ENCODE peak calls at places on chromosomes 2 and 18, in eight cellular contexts. Y is mucosa of descending colon, Z is pancreas, V is left ventricle myocardium inferior, A is MM.1S, N is BE2C, W is HepG2, B is neural progenitor cell. O is an unnamed sample. For H3K4me1, the result is how much of the 10 kb centered on the place peaks cover.

GRCh38 chr2:10007440-10007839 is 35.9 kb upstream of the KLF11 start:
- DNase-seq in Y (no peak), Z (no peak), V (no peak), A (no peak), N (no peak), W (no peak), B (no peak), O (no peak)

GRCh38 chr2:27752551-27753237 is 18.8 kb upstream of the MRPL33 start:
- DNase-seq in Y (peak), Z (peak), V (no peak), A (no peak), N (peak), W (peak), B (peak), O (peak)

GRCh38 chr18:75779450-75779849 is 351.9 kb upstream of the SMIM21 start:
- DNase-seq in Y (no peak), Z (no peak), V (no peak), A (no peak), N (no peak), W (no peak), B (no peak), O (no peak)

GRCh38 chr2:201402651-201403573 is 45.8 kb upstream of the FLACC1 start:
- DNase-seq in Y (no peak), Z (no peak), V (no peak), A (no peak), N (no peak), W (no peak), B (no peak), O (no peak)

GRCh38 chr18:47174545-47175116 is 1.5 kb downstream of the IER3IP1 start:
- DNase-seq in Y (no peak), Z (no peak), V (no peak), A (no peak), N (no peak), W (no peak), B (no peak), O (no peak)

GRCh38 chr18:48820483-48821250 is 130.1 kb downstream of the SMAD7 start:
- DNase-seq in Y (no peak), Z (no peak), V (peak), A (no peak), N (no peak), W (no peak), B (no peak), O (peak)

GRCh38 chr2:16028644-16029043 is 88.3 kb downstream of the MYCN start:
- DNase-seq in Y (no peak), Z (no peak), V (no peak), A (no peak), N (peak), W (no peak), B (no peak), O (no peak)

GRCh38 chr2:230748087-230748486 is 35.4 kb downstream of the CAB39 start:
- DNase-seq in Y (no peak), Z (no peak), V (no peak), A (no peak), N (no peak), W (no peak), B (no peak), O (no peak)

GRCh38 chr2:119756837-119757236 is 2.9 kb upstream of the PTPN4 start:
- DNase-seq in Y (no peak), Z (peak), V (peak), A (no peak), N (no peak), W (peak), B (no peak), O (no peak)

GRCh38 chr2:134218414-134218813 is 35.5 kb upstream of the MGAT5 start:
- DNase-seq in Y (no peak), Z (no peak), V (no peak), A (no peak), N (no peak), W (no peak), B (no peak), O (peak)

GRCh38 chr2:219441451-219442205 is 7.0 kb downstream of the SPEG start:
- DNase-seq in Y (peak), Z (peak), V (no peak), A (peak), N (peak), W (no peak), B (peak), O (peak)

GRCh38 chr2:185466915-185467314 is 271.7 kb upstream of the FSIP2 start:
- DNase-seq in Y (no peak), Z (no peak), V (no peak), A (peak), N (no peak), W (no peak), B (no peak), O (no peak)

GRCh38 chr18:48124857-48125626 is 194.6 kb upstream of the SMAD2 start:
- DNase-seq in Y (no peak), Z (no peak), V (no peak), A (no peak), N (no peak), W (no peak), B (no peak), O (no peak)

GRCh38 chr2:150013011-150013410 is 425.4 kb upstream of the MMADHC start:
- DNase-seq in Y (no peak), Z (no peak), V (no peak), A (no peak), N (no peak), W (no peak), B (no peak), O (no peak)

DNA sequence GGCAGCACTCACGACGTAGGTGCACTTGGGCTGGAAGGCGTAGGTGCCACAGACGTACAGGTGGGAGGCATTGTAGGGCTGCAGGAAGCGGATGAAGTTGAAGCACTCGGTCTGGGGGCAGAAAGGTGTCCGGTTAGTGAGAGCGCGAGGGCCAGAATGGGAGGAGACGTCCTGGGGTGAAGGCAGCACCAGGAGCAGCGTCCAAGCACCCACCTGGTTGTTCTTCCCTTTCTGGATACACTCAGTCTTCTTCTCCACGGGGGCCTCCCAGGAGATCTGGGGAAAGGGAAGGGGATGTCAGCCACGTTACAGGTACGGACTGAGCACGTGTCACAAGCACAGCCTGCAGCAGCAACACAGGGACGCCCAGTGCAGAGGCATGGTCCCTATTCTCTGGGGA is 4.2 kb downstream of the SEMA4C start:
- DNase-seq in Y (no peak), Z (no peak), V (no peak), A (no peak), N (no peak), W (no peak), B (no peak), O (no peak)
- H3K4me1 ChIP-seq in Y (under half), Z (under half), V (half or more), A (under half), N (under half), W (under half), B (under half), O (under half)

GRCh38 chr2:43219383-43220228 is 6.8 kb downstream of the ZFP36L2 start:
- DNase-seq in Y (peak), Z (peak), V (peak), A (peak), N (peak), W (peak), B (peak), O (peak)
- H3K4me1 ChIP-seq in Y (under half), Z (under half), V (half or more), A (under half), N (under half), W (half or more), B (half or more), O (under half)

GRCh38 chr2:173030541-173031485 is 44.8 kb upstream of the MAP3K20 start:
- DNase-seq in Y (no peak), Z (no peak), V (no peak), A (no peak), N (no peak), W (no peak), B (no peak), O (no peak)

GRCh38 chr2:173033080-173033479 is 42.6 kb upstream of the MAP3K20 start:
- DNase-seq in Y (no peak), Z (no peak), V (no peak), A (no peak), N (no peak), W (no peak), B (no peak), O (no peak)

GRCh38 chr2:173032032-173032431 is 43.6 kb upstream of the MAP3K20 start:
- DNase-seq in Y (no peak), Z (no peak), V (no peak), A (no peak), N (no peak), W (no peak), B (no peak), O (no peak)

GRCh38 chr2:173037245-173038106 is 38.2 kb upstream of the MAP3K20 start:
- DNase-seq in Y (no peak), Z (peak), V (peak), A (no peak), N (no peak), W (no peak), B (no peak), O (no peak)

DNA sequence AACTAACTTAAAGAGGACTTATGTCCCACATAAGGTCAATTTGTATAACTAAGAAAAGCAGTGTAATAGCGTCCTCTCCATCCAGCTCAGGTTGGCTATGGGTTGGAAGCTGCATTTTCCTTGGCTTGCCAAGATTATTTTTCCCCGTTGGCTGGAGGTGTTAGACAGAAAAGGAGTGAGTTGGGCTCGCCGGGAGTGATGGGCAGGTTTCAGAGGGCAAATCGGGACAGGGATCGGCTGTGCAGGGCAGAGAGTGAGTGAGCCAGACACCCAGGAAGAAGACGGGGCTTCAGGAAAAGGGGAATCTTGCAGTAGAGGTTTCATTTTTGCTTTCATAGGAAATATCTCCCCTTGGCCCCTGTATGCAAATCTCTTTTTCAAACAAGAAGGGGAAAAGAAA is 41.5 kb upstream of the MAP3K20 start:
- DNase-seq in Y (no peak), Z (no peak), V (peak), A (no peak), N (no peak), W (no peak), B (no peak), O (no peak)
- H3K4me1 ChIP-seq in Y (under half), Z (under half), V (half or more), A (under half), N (under half), W (under half), B (under half), O (under half)

GRCh38 chr2:237724811-237725478 is 73.6 kb upstream of the RBM44 start:
- DNase-seq in Y (no peak), Z (peak), V (no peak), A (no peak), N (no peak), W (no peak), B (no peak), O (peak)
- H3K4me1 ChIP-seq in Y (under half), Z (under half), V (half or more), A (under half), N (half or more), W (under half), B (under half), O (under half)

DNA sequence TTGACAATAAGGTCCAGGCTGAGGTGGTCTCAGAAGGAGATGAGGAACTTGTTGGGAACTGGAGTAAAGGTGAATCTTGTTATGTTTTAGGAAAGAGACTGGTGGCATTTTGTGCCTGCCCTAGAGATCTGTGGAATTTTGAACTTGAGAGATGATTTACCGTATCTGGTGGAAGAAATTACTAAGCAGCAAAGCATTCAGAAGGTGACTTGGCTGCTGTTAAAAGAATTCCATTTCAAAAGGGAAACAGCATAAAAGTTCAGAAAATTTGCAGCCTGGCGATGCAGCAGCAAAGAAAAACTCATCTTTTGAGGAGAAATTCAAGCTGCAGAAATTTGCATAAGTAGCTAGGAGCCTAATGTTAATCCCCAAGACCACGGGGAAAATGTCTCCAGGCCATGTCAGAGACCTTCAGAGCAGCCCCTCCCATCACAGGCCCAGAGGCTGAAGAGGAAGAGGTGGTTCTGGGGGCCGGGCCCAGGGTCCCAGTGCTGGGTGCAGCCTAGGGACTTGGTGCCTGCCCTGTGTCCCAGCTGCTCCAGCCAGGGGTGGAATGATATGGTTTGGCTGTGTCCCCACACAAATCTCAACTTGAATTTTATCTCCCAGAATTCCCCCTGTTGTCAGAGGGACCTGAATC is 73.5 kb downstream of the FIGN start:
- DNase-seq in Y (no peak), Z (no peak), V (no peak), A (no peak), N (no peak), W (no peak), B (no peak), O (no peak)
- H3K4me1 ChIP-seq in Y (under half), Z (under half), V (half or more), A (under half), N (under half), W (under half), B (half or more), O (under half)

GRCh38 chr2:71749671-71750101 is 296.3 kb downstream of the DYSF start:
- DNase-seq in Y (no peak), Z (no peak), V (no peak), A (no peak), N (no peak), W (no peak), B (no peak), O (no peak)
- H3K4me1 ChIP-seq in Y (under half), Z (under half), V (under half), A (under half), N (under half), W (under half), B (under half), O (under half)

GRCh38 chr2:204115692-204116091 is 179.1 kb downstream of the ICOS start:
- DNase-seq in Y (no peak), Z (no peak), V (no peak), A (no peak), N (no peak), W (no peak), B (no peak), O (no peak)

GRCh38 chr2:204116154-204116792 is 179.7 kb downstream of the ICOS start:
- DNase-seq in Y (no peak), Z (no peak), V (no peak), A (no peak), N (no peak), W (no peak), B (no peak), O (no peak)

GRCh38 chr2:204110250-204111183 is 174.0 kb downstream of the ICOS start:
- DNase-seq in Y (peak), Z (no peak), V (no peak), A (peak), N (no peak), W (no peak), B (no peak), O (peak)

GRCh38 chr2:204114294-204114693 is 177.7 kb downstream of the ICOS start:
- DNase-seq in Y (no peak), Z (no peak), V (no peak), A (no peak), N (no peak), W (no peak), B (no peak), O (no peak)

GRCh38 chr2:204115288-204115687 is 178.7 kb downstream of the ICOS start:
- DNase-seq in Y (no peak), Z (no peak), V (no peak), A (no peak), N (no peak), W (no peak), B (no peak), O (no peak)
- H3K4me1 ChIP-seq in Y (under half), Z (under half), V (half or more), A (under half), N (under half), W (under half), B (under half), O (under half)